ENCODE peak calls at places on chromosomes 6 and 20, in eight cellular contexts. H, L, J, O, B, D, M and T are unnamed samples.
A peak's percentile ranks its signal among the peaks of the same experiment; 100 is the strongest.

GRCh38 chr20:40583195-40583594 is 105.8 kb downstream of the MAFB start:
- DNase-seq in B (no peak), H (no peak), J (no peak), D (no peak), O (no peak), L (no peak), M (no peak), T (no peak)

GRCh38 chr6:157119502-157120027 is 203.8 kb downstream of the TMEM242 start:
- DNase-seq in L (no peak), M (no peak), O (no peak), H (no peak), J (no peak), B (no peak), D (no peak), T (no peak)

GRCh38 chr6:166960609-166960978 is 4.2 kb upstream of the RNASET2 start:
- DNase-seq in L (no peak), D (no peak), B (no peak), J (no peak), O (no peak), H (no peak), M (no peak), T (no peak)

GRCh38 chr6:100300221-100300736 is 164.4 kb downstream of the SIM1 start:
- DNase-seq in L (no peak), D (peak; percentile 59), B (no peak), M (peak; percentile 85), H (peak; percentile 94), O (peak; percentile 81), J (no peak), T (peak; percentile 84)

GRCh38 chr6:41713161-41713649 is 22.2 kb downstream of the TFEB start:
- DNase-seq in D (peak; percentile 77), J (no peak), L (no peak), H (peak; percentile 37), M (no peak), B (peak; percentile 74), O (no peak), T (no peak)

GRCh38 chr6:10099086-10099499 is 315.8 kb downstream of the TFAP2A start:
- DNase-seq in D (no peak), J (no peak), M (no peak), B (no peak), H (no peak), O (no peak), L (peak; percentile 65), T (no peak)

GRCh38 chr6:1313755-1314503 is 2.0 kb downstream of the FOXQ1 start:
- DNase-seq in B (no peak), D (no peak), J (no peak), L (no peak), H (no peak), M (no peak), O (no peak), T (no peak)

GRCh38 chr6:136351518-136352106 is 62.0 kb upstream of the BCLAF1 start:
- DNase-seq in J (no peak), L (peak; percentile 32), M (no peak), O (no peak), B (no peak), H (no peak), D (no peak), T (no peak)

GRCh38 chr6:39821739-39822532 is 29.8 kb downstream of the DAAM2 start:
- DNase-seq in B (no peak), H (no peak), O (no peak), J (no peak), D (no peak), M (no peak), L (no peak), T (no peak)

GRCh38 chr20:15930324-15931305 is 642.6 kb downstream of the KIF16B start:
- DNase-seq in J (peak; percentile 36), L (no peak), H (peak; percentile 38), O (peak; percentile 58), M (peak; percentile 11), D (peak; percentile 22), B (no peak), T (peak; percentile 5)

GRCh38 chr6:40946738-40947301 is 92.2 kb downstream of the UNC5CL start:
- DNase-seq in J (no peak), L (no peak), H (no peak), O (no peak), M (no peak), D (no peak), B (no peak), T (no peak)

GRCh38 chr20:35327074-35327976 is 35.1 kb upstream of the FAM83C start:
- DNase-seq in O (no peak), B (no peak), L (no peak), H (no peak), J (no peak), D (no peak), M (no peak), T (no peak)

GRCh38 chr6:72382602-72383529 is 239.0 kb upstream of the KCNQ5 start:
- DNase-seq in D (no peak), O (no peak), L (no peak), J (peak; percentile 69), H (no peak), B (no peak), M (no peak), T (no peak)

GRCh38 chr6:82908661-82909060 is 157.0 kb downstream of the UBE3D start:
- DNase-seq in D (no peak), M (no peak), B (no peak), O (no peak), L (no peak), H (no peak), J (no peak), T (no peak)

GRCh38 chr6:81690073-81690472 is 62.4 kb downstream of the TENT5A start:
- DNase-seq in D (no peak), O (no peak), J (no peak), H (no peak), B (no peak), L (no peak), M (no peak), T (no peak)

GRCh38 chr6:163985710-163986109 is 571.2 kb downstream of the QKI start:
- DNase-seq in D (no peak), H (no peak), J (no peak), M (no peak), L (no peak), B (no peak), O (no peak), T (no peak)

GRCh38 chr6:112007254-112007653 is 46.6 kb upstream of the CCN6 start:
- DNase-seq in L (no peak), D (no peak), H (peak; percentile 60), O (no peak), B (no peak), M (no peak), J (no peak), T (no peak)

GRCh38 chr6:10300071-10300470 is 114.8 kb downstream of the TFAP2A start:
- DNase-seq in M (no peak), J (no peak), L (no peak), B (no peak), H (no peak), D (no peak), O (no peak), T (no peak)

GRCh38 chr6:138296381-138296780 is 78.1 kb upstream of the PBOV1 start:
- DNase-seq in O (no peak), L (no peak), J (no peak), M (no peak), D (no peak), B (no peak), H (no peak), T (no peak)

GRCh38 chr20:21262812-21263211 is 40.3 kb upstream of the XRN2 start:
- DNase-seq in B (no peak), H (no peak), M (no peak), O (no peak), L (no peak), D (no peak), J (no peak), T (no peak)

GRCh38 chr6:22756365-22756764 is 187.0 kb downstream of the HDGFL1 start:
- DNase-seq in M (peak; percentile 20), H (peak; percentile 35), L (no peak), J (no peak), D (no peak), B (no peak), O (no peak), T (peak; percentile 69)

GRCh38 chr6:149008741-149009140 is 261.9 kb downstream of the UST start:
- DNase-seq in B (no peak), H (no peak), L (no peak), D (no peak), M (no peak), J (no peak), O (no peak), T (no peak)

GRCh38 chr6:18330548-18331066 is 56.5 kb upstream of the RNF144B start:
- DNase-seq in D (no peak), L (no peak), B (no peak), J (peak; percentile 70), H (no peak), M (no peak), O (no peak), T (no peak)

GRCh38 chr6:1832358-1832757 is 222.6 kb downstream of the FOXC1 start:
- DNase-seq in D (no peak), O (no peak), L (no peak), B (no peak), H (no peak), M (no peak), J (no peak), T (no peak)

GRCh38 chr6:132683543-132683942 is 24.6 kb upstream of the TAAR1 start:
- DNase-seq in B (no peak), J (no peak), L (no peak), M (peak; percentile 16), O (no peak), D (no peak), H (peak; percentile 90), T (peak; percentile 66)
- H3K4me3 ChIP-seq in B (no peak overlapping the region), J (no peak overlapping the region), L (no peak overlapping the region), M (no peak overlapping the region), O (no peak overlapping the region), D (no peak overlapping the region), H (no peak overlapping the region), T (no peak overlapping the region)

GRCh38 chr20:38046572-38046971 is 13.0 kb downstream of the RPRD1B start:
- DNase-seq in O (no peak), H (no peak), L (no peak), B (no peak), M (no peak), J (no peak), D (no peak), T (no peak)

GRCh38 chr20:38040276-38040675 is 6.7 kb downstream of the RPRD1B start:
- DNase-seq in O (no peak), D (no peak), B (no peak), J (no peak), H (no peak), L (no peak), M (no peak), T (no peak)

GRCh38 chr20:38044685-38045084 is 11.1 kb downstream of the RPRD1B start:
- DNase-seq in M (no peak), B (no peak), O (no peak), L (no peak), D (no peak), J (no peak), H (no peak), T (no peak)

GRCh38 chr20:38043512-38044300 is 10.2 kb downstream of the RPRD1B start:
- DNase-seq in J (no peak), B (no peak), D (peak; percentile 80), L (no peak), H (peak; percentile 62), O (peak; percentile 32), M (no peak), T (peak; percentile 62)
- TF ChIP-seq CTCF in J (no peak), B (no peak), D (no peak), L (no peak), H (no peak), O (no peak), M (no peak), T (peak; percentile 34)

GRCh38 chr6:15263780-15264374 is 18.0 kb downstream of the JARID2 start:
- DNase-seq in J (no peak), D (no peak), O (no peak), H (no peak), B (no peak), M (no peak), L (no peak), T (no peak)
- H3K4me3 ChIP-seq in J (no peak overlapping the region), D (no peak overlapping the region), O (no peak overlapping the region), H (no peak overlapping the region), B (no peak overlapping the region), M (no peak overlapping the region), L (no peak overlapping the region), T (no peak overlapping the region)

GRCh38 chr6:36546958-36547645 is at the start of gene STK38:
- DNase-seq in O (peak; percentile 66), M (peak; percentile 41), L (peak; percentile 95), H (peak; percentile 88), J (peak; percentile 94), B (peak; percentile 94), D (peak; percentile 90), T (peak; percentile 47)
- TF ChIP-seq CTCF in O (no peak), M (peak; percentile 34), L (peak; percentile 2), H (peak; percentile 12), J (peak; percentile 58), B (no peak), D (peak; percentile 24), T (peak; percentile 6)